ENCODE peak calls at places on chromosomes 4 and X, in four cellular contexts. C is GM13977, N is GM23338, X is WTC11. O is an unnamed sample.

GRCh38 chr4:15250021-15250441 is 177.8 kb upstream of the C1QTNF7 start:
- DNase-seq in C (no peak), N (no peak), X (no peak), O (no peak)

GRCh38 chr4:79662651-79663050 is 254.6 kb upstream of the GK2 start:
- DNase-seq in C (no peak), N (no peak), X (no peak), O (no peak)

GRCh38 chrX:154295664-154296310 is at the start of gene TKTL1:
- DNase-seq in C (no peak), N (no peak), X (no peak), O (no peak)

GRCh38 chrX:119647089-119647488 is 40.9 kb upstream of the NKRF start:
- DNase-seq in C (no peak), N (no peak), X (no peak), O (no peak)

GRCh38 chr4:183468210-183469095 is 24.0 kb downstream of the CDKN2AIP start:
- DNase-seq in C (no peak), N (no peak), X (no peak), O (no peak)

GRCh38 chr4:70722199-70722791 is 531 bp downstream of the RUFY3 start:
- DNase-seq in C (no peak), N (no peak), X (no peak), O (no peak)

GRCh38 chr4:7530932-7531639 is 96.4 kb upstream of the PSAPL1 start:
- DNase-seq in C (no peak), N (no peak), X (no peak), O (no peak)

GRCh38 chrX:38879631-38880220 is 78.5 kb downstream of the MID1IP1 start:
- DNase-seq in C (no peak), N (no peak), X (no peak), O (no peak)

GRCh38 chr4:106583567-106583966 is 215.0 kb upstream of the GIMD1 start:
- DNase-seq in C (no peak), N (peak; percentile 5), X (no peak), O (no peak)

GRCh38 chrX:131734621-131735020 is 190.7 kb downstream of the OR13H1 start:
- DNase-seq in C (no peak), N (no peak), X (no peak), O (no peak)

GRCh38 chr4:158860856-158861255 is 92.0 kb downstream of the FNIP2 start:
- DNase-seq in C (peak; percentile 43), N (no peak), X (no peak), O (no peak)

GRCh38 chrX:80550722-80551121 is 130.5 kb downstream of the TENT5D start:
- DNase-seq in C (no peak), N (peak; percentile 43), X (peak; percentile 43), O (peak; percentile 3)

GRCh38 chrX:44462851-44463250 is 79.8 kb downstream of the FUNDC1 start:
- DNase-seq in C (no peak), N (peak; percentile 1), X (no peak), O (no peak)

GRCh38 chr4:43399726-43400125 is 507.2 kb downstream of the GRXCR1 start:
- DNase-seq in C (no peak), N (no peak), X (no peak), O (no peak)

DNA sequence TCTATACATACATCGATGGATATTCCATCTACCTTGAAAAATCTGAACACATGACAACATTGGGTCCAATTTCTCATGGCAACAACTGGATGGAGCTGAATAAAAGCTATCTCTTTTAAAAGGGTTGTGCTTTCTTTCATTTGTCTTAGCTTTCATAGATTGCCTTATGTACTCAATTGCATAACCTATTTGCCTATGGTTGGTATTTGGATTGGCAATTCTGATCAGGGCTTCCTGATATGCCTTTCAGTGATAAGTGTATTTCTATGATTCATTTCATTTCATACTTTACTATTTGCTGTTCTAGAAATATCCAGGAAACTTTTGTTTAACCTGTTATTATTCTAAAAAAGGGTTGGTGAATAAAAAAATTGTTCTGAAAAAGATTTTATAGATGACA is 509.9 kb downstream of the GRXCR1 start:
- DNase-seq in C (no peak), N (no peak), X (no peak), O (no peak)
- TF ChIP-seq CTCF in C (no peak), N (no peak), X (no peak), O (no peak)

GRCh38 chr4:26204911-26205368 is 115.9 kb upstream of the RBPJ start:
- DNase-seq in C (no peak), N (peak; percentile 41), X (peak; percentile 22), O (no peak)
- TF ChIP-seq CTCF in C (no peak), N (no peak), X (no peak), O (no peak)

DNA sequence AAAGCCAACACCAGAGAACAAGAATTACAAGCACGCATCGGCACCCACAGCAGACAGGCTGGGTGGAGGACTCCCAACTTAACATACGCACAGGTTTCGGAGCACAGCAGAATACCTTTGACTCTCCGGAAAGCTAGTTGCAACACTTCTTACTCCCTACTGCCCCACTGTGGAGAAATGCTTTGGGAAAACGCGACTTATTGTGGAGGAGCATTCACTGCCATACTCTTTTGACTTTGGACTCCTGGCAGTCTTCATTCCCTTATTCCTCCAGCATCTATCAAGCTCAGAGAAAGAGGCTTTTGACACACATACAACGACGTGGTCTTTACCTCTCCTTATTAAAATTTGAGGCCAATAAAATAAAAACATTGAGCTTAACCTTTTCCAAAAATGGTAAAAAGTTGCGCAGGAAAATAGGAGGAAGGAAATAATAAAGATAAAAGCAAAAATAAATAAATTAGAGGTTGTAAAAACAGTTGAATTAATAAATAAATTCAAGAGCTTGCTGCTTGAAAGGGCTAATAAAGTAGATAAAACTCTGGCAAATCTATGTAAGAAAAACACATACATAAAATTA is 41.4 kb upstream of the GPC3 start:
- DNase-seq in C (peak; percentile 7), N (peak; percentile 87), X (peak; percentile 46), O (peak; percentile 52)
- TF ChIP-seq CTCF in C (peak; percentile 32), N (peak; percentile 53), X (no peak), O (peak; percentile 51)

GRCh38 chr4:165698272-165698671 is 174.8 kb upstream of the TLL1 start:
- DNase-seq in C (no peak), N (no peak), X (no peak), O (no peak)

DNA sequence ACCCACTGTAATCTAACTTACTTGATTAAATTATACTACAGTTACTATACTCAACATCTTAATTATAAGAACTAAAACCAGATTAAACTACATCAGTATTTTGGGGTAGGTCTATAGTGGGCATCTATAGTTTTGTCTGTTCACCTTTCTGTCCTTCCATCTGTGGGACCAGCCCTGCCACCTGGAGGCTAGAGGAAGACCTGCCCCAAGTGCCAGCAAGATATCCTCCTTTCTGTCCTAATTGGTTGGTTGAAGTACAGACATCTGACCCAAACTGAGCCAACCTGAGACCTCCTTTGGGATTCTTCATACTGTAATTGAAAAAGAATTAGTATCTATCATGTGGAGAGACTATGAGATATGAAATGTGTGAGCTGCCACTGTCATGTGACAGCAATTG is 172.2 kb upstream of the TLL1 start:
- DNase-seq in C (no peak), N (peak; percentile 58), X (peak; percentile 46), O (peak; percentile 11)
- TF ChIP-seq CTCF in C (peak; percentile 27), N (peak; percentile 58), X (no peak), O (peak; percentile 24)

DNA sequence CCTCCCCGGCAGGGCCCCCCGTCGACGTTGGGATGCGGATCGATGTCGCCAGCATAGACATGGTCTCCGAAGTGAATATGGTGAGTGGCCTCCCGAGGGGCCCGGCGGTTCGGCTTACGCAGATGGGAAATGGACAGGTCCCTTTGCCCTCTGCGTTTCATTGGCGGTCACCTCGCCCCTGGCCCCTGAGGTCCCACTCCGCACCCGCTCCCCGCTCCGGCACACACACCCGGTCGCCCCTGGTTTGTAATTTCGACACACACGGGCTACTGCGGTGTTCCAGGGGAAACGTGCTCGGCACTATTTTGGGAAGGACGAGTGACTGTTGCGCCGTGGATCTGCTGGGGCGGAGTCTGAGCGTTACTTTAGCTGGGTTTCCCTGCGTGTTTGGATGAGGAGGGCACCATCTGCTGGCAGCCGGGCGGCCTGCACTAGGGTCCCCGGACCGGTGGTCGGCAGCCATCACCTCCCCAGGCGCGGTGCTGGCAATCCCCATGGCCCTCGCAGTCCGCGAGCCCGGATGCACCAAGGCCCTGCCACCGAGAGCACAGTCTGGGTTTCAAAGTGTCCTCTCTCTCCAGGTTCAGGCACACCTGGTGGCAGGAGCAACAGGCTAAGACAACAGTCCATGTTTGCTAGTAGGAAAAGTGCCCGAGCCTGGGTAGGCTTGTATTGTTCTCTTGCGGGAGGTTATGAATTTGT is 1.2 kb downstream of the GABRB1 start:
- DNase-seq in C (peak; percentile 62), N (peak; percentile 85), X (peak; percentile 87), O (peak; percentile 86)
- TF ChIP-seq CTCF in C (peak; percentile 84), N (peak; percentile 74), X (peak; percentile 59), O (peak; percentile 78)

DNA sequence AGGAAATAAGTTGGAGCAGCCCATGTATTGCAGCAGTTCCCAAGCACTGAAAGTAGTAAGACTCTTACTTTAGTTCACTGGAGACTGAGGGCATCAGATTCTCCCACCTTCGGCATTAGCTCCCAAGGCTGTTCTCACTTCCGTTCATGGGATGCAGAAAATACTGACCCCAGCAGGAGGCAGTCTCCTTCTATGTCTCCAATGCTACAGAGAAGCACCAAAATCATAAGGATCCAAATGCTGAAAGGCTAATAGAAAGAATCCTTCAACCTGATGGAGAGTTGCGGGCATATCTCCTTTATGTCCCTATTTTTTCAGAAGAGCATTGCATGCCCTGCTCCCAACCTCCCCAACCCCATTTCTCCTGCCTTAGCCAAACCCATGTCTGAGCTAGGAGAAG is 32.4 kb downstream of the ADH7 start:
- DNase-seq in C (no peak), N (peak; percentile 38), X (peak; percentile 14), O (no peak)
- TF ChIP-seq CTCF in C (no peak), N (peak; percentile 53), X (no peak), O (no peak)

GRCh38 chr4:87451537-87451936 is 29.2 kb downstream of the NUDT9 start:
- DNase-seq in C (no peak), N (no peak), X (no peak), O (no peak)
- TF ChIP-seq CTCF in C (no peak), N (peak; percentile 23), X (no peak), O (no peak)

GRCh38 chrX:65194547-65194946 is 218.3 kb upstream of the ZC4H2 start:
- DNase-seq in C (no peak), N (no peak), X (no peak), O (no peak)

GRCh38 chrX:65195621-65196020 is 219.4 kb upstream of the ZC4H2 start:
- DNase-seq in C (no peak), N (no peak), X (no peak), O (no peak)

DNA sequence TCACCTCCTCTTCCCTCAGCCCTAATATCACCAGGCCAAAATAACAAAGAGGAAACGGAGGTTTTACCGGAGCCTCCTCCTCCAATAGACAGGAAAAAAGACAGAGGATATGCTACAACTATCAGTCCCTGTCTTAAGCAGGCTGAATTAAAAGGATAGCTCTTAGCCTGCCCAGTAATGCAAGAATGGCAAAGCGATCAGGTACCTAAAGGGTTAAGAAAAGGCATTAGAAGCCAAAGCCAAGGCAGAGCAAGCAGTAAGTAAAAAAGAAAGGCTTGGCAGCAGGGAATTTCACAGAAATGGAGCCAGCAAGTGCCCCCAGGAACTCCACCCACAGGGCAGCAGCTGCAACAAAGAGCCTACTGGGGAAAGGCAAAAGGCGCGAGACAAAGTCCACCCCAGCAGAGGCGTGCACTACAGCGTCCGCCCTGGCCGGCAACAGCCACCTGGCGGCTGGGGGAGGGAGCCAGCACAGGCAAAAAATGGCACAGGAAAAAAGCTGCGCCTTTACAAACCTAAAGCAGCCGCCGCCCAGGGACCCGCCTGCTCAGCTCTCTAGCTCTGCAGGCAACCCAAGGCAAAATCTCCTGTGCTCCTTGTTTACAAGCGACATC is 220.6 kb upstream of the ZC4H2 start:
- DNase-seq in C (no peak), N (peak; percentile 75), X (peak; percentile 70), O (peak; percentile 58)
- TF ChIP-seq CTCF in C (no peak), N (peak; percentile 30), X (no peak), O (peak; percentile 20)

GRCh38 chr4:108172231-108172779 is 3.6 kb upstream of the LEF1 start:
- DNase-seq in C (peak; percentile 65), N (peak; percentile 33), X (peak; percentile 31), O (peak; percentile 77)
- TF ChIP-seq CTCF in C (peak; percentile 38), N (no peak), X (no peak), O (no peak)

O was measured in endothelial cell.